ENCODE peak calls at places on chromosome X, in four cellular contexts. F is WTC11, N is HepG2, M is K562. Q is an unnamed sample.

GRCh38 chrX:152635941-152636340 is 1.8 kb upstream of the GABRQ start:
- DNase-seq in F (peak), M (peak), N (peak), Q (peak)

GRCh38 chrX:119790977-119791436 is 423 bp downstream of the RPL39 start:
- DNase-seq in M (peak), N (peak), F (no peak), Q (peak)

GRCh38 chrX:8341814-8342590 is 122.6 kb upstream of the VCX3B start:
- DNase-seq in M (no peak), F (no peak), N (no peak), Q (no peak)

GRCh38 chrX:123310112-123310511 is 126.0 kb downstream of the GRIA3 start:
- DNase-seq in F (no peak), M (no peak), N (no peak), Q (no peak)

GRCh38 chrX:41895826-41896225 is 27.5 kb downstream of the CASK start:
- DNase-seq in N (no peak), M (no peak), F (no peak), Q (no peak)

GRCh38 chrX:7154040-7154597 is 6.2 kb upstream of the PUDP start:
- DNase-seq in N (no peak), F (no peak), M (no peak), Q (no peak)

GRCh38 chrX:25022499-25023325 is 6.9 kb upstream of the ARX start:
- DNase-seq in N (no peak), M (no peak), F (no peak), Q (no peak)

GRCh38 chrX:149825424-149825823 is 43.7 kb downstream of the MAGEA9 start:
- DNase-seq in F (peak), N (peak), M (peak), Q (peak)

GRCh38 chrX:103477496-103477895 is 41.8 kb downstream of the RAB40A start:
- DNase-seq in N (no peak), F (no peak), M (no peak), Q (no peak)

GRCh38 chrX:9476810-9477575 is 12.1 kb downstream of the TBL1X start:
- DNase-seq in M (no peak), N (peak), F (no peak), Q (no peak)

GRCh38 chrX:118807151-118808017 is 16.2 kb upstream of the ZCCHC12 start:
- DNase-seq in M (peak), N (peak), F (peak), Q (peak)

GRCh38 chrX:40176979-40177430 is 79.2 kb upstream of the BCOR start:
- DNase-seq in M (no peak), N (peak), F (no peak), Q (peak)

GRCh38 chrX:9825129-9825865 is 39.1 kb downstream of the SHROOM2 start:
- DNase-seq in M (no peak), N (no peak), F (no peak), Q (no peak)

GRCh38 chrX:97200454-97200853 is 316.7 kb downstream of the RPA4 start:
- DNase-seq in F (peak), M (peak), N (no peak), Q (no peak)

GRCh38 chrX:102746134-102746584 is 25.6 kb downstream of the GPRASP3 start:
- DNase-seq in N (no peak), F (peak), M (no peak), Q (peak)

GRCh38 chrX:80388206-80388605 is 32.0 kb upstream of the TENT5D start:
- DNase-seq in F (no peak), M (no peak), N (no peak), Q (no peak)

GRCh38 chrX:152893631-152894610 is 3.9 kb upstream of the ZNF185 start:
- DNase-seq in N (no peak), M (no peak), F (no peak), Q (no peak)

GRCh38 chrX:134999469-134999868 is 8.7 kb downstream of the SMIM10 start:
- DNase-seq in N (peak), F (no peak), M (peak), Q (peak)

GRCh38 chrX:153746359-153746758 is 17.7 kb upstream of the PLXNB3 start:
- DNase-seq in M (no peak), F (no peak), N (no peak), Q (no peak)

GRCh38 chrX:146186540-146186939 is 368.9 kb downstream of the SLITRK2 start:
- DNase-seq in F (no peak), M (no peak), N (no peak), Q (no peak)

GRCh38 chrX:10119399-10119990 is 37.3 kb upstream of the CLCN4 start:
- DNase-seq in M (peak), F (peak), N (peak), Q (peak)

GRCh38 chrX:13750204-13750603 is 15.7 kb downstream of the OFD1 start:
- DNase-seq in N (peak), F (no peak), M (peak), Q (peak)

GRCh38 chrX:65575024-65575423 is 40.4 kb upstream of the LAS1L start:
- DNase-seq in F (no peak), M (no peak), N (no peak), Q (no peak)

GRCh38 chrX:103276581-103277002 is at the start of gene TCEAL5:
- DNase-seq in F (no peak), M (no peak), N (no peak), Q (peak)

GRCh38 chrX:21373637-21374162 is 518 bp upstream of the CNKSR2 start:
- DNase-seq in N (no peak), F (no peak), M (no peak), Q (no peak)

GRCh38 chrX:132883358-132883908 is 75.0 kb downstream of the HS6ST2 start:
- DNase-seq in F (no peak), M (peak), N (no peak), Q (no peak)

GRCh38 chrX:77427586-77427985 is 19.6 kb upstream of the FGF16 start:
- DNase-seq in M (no peak), F (no peak), N (no peak), Q (no peak)

GRCh38 chrX:74490249-74490648 is 69.0 kb downstream of the SLC16A2 start:
- DNase-seq in N (no peak), M (no peak), F (no peak), Q (no peak)

GRCh38 chrX:113399501-113400192 is 559.0 kb upstream of the AMOT start:
- DNase-seq in N (peak), F (no peak), M (no peak), Q (no peak)

GRCh38 chrX:70012756-70013155 is 37.0 kb downstream of the AWAT2 start:
- DNase-seq in N (no peak), M (no peak), F (no peak), Q (no peak)

GRCh38 chrX:110741213-110741796 is 54.3 kb downstream of the CHRDL1 start:
- DNase-seq in N (no peak), M (no peak), F (no peak), Q (no peak)

GRCh38 chrX:48794993-48795501 is 6.8 kb upstream of the HDAC6 start:
- DNase-seq in F (no peak), N (no peak), M (peak), Q (no peak)

GRCh38 chrX:123797543-123798447 is 62.1 kb upstream of the XIAP start:
- DNase-seq in M (no peak), F (no peak), N (peak), Q (no peak)

GRCh38 chrX:70088791-70089190 is 26.5 kb downstream of the OTUD6A start:
- DNase-seq in N (no peak), M (no peak), F (no peak), Q (no peak)

GRCh38 chrX:115036029-115036428 is 18.6 kb upstream of the IL13RA2 start:
- DNase-seq in M (no peak), N (no peak), F (no peak), Q (no peak)

GRCh38 chrX:65667503-65668355 is at the start of gene MSN:
- DNase-seq in M (peak), N (no peak), F (peak), Q (peak)

GRCh38 chrX:42680651-42681050 is 97.3 kb downstream of the PPP1R2C start:
- DNase-seq in M (no peak), F (no peak), N (no peak), Q (no peak)

GRCh38 chrX:10423716-10424115 is 196.7 kb downstream of the MID1 start:
- DNase-seq in F (no peak), M (no peak), N (no peak), Q (no peak)

GRCh38 chrX:105190252-105190853 is 30.1 kb downstream of the TEX13A start:
- DNase-seq in N (no peak), M (peak), F (peak), Q (peak)

DNA sequence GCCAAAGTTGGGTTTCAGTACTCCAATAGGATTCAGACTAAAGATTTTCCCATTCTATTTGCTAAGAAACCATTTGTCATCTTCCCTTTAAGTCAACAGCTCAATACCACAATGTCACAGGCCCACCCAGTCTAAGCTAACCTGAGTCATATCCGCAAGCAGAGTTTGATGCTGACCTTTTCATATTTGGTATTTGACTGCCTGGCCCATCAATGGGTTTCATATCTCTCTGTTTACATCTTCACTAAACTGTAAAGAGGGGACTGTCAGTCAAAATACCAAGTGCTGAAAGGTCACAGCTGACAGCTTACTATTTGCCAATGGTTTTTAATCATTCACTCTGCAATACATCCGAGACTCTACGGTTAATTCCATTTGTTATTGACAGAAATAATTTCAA is 707.5 kb upstream of the ACTRT1 start:
- DNase-seq in N (peak), M (no peak), F (no peak), Q (no peak)
- TF ChIP-seq FOXJ3 in N (no peak), M (no peak), F (no peak), Q (no peak)

DNA sequence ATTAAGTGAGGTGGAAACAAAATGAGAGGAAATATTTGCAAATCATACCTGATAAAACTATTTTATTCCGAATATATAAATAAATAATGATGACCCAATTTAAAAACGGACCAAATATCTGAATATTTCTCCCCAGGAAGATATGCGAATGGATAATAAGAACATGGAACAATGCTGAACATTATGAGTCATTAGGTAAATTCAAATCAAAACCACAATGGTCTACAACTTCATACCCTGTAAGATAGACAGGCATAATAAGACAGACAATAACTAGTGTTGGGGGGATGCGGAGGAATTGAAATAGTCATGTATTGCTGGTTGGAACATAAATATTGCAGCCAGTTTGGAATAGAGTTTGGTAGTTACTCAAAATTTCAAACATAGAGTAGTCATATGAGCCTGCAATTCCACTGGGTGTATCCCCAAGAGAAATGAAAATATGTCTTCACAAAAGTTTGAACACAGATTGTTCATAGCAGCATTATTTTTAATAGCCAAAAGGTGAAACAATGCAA is 47.6 kb upstream of the DRP2 start:
- DNase-seq in N (no peak), M (no peak), F (no peak), Q (no peak)
- TF ChIP-seq FOXJ3 in N (no peak), M (no peak), F (no peak), Q (no peak)

GRCh38 chrX:37745354-37745753 is 34.5 kb upstream of the CYBB start:
- DNase-seq in F (peak), M (peak), N (peak), Q (peak)
- TF ChIP-seq FOXJ3 in F (no peak), M (no peak), N (no peak), Q (no peak)

DNA sequence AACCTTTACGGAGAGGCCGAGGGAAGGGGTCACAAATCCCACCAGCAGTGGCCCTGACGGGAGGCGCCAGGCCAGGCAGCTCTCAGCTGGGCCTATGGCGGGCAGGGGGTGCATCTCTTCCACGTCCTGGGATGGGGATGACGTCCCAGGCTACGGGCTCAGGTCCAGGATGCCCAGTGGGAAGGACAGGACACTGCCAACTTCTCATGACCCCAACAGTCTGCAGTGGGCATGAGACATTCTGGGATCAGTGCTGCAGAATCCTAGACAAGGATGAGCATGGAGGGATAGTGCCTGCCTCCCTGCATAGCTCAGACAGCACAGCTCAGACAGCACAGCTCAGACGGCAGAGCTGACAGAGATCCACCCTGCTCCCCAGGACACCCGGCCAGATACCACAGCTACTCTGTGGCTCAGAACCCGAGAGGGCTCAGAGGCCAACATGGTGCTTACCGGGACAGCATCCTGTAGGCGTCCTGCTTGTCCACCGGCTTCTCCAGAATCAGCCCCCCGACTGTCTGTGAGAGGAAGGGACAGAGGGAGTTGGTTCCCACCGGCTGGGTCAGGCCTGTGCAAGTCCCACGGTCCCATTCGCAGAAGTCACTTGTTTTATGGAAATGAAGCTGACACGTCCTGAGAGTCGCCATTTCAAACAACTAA is 17.3 kb downstream of the ASMTL start:
- DNase-seq in M (no peak), F (peak), N (no peak), Q (no peak)
- TF ChIP-seq FOXJ3 in M (no peak), F (no peak), N (no peak), Q (no peak)

GRCh38 chrX:108735680-108736508 is 469 bp downstream of the IRS4 start:
- DNase-seq in M (no peak), F (peak), N (no peak), Q (peak)

GRCh38 chrX:108734426-108734825 is 1.9 kb downstream of the IRS4 start:
- DNase-seq in N (no peak), M (no peak), F (no peak), Q (peak)

GRCh38 chrX:108732630-108733321 is 3.6 kb downstream of the IRS4 start:
- DNase-seq in F (peak), N (no peak), M (no peak), Q (peak)

GRCh38 chrX:108736509-108737479 is at the start of gene IRS4:
- DNase-seq in N (peak), F (peak), M (no peak), Q (peak)

GRCh38 chrX:108735087-108735679 is 1.2 kb downstream of the IRS4 start:
- DNase-seq in M (no peak), N (no peak), F (peak), Q (peak)
- TF ChIP-seq FOXJ3 in M (no peak), N (no peak), F (no peak), Q (no peak)

GRCh38 chrX:100411802-100412333 is 1.8 kb upstream of the PCDH19 start:
- DNase-seq in M (no peak), N (no peak), F (no peak), Q (no peak)

GRCh38 chrX:100410901-100411801 is 1.1 kb upstream of the PCDH19 start:
- DNase-seq in F (peak), N (no peak), M (no peak), Q (peak)

GRCh38 chrX:100410083-100410590 is at the start of gene PCDH19:
- DNase-seq in N (no peak), F (peak), M (no peak), Q (peak)

GRCh38 chrX:100409316-100410082 is 574 bp downstream of the PCDH19 start:
- DNase-seq in N (no peak), M (no peak), F (peak), Q (peak)

GRCh38 chrX:100413231-100413630 is 3.2 kb upstream of the PCDH19 start:
- DNase-seq in N (peak), F (no peak), M (peak), Q (peak)
- TF ChIP-seq FOXJ3 in N (no peak), F (no peak), M (no peak), Q (no peak)

DNA sequence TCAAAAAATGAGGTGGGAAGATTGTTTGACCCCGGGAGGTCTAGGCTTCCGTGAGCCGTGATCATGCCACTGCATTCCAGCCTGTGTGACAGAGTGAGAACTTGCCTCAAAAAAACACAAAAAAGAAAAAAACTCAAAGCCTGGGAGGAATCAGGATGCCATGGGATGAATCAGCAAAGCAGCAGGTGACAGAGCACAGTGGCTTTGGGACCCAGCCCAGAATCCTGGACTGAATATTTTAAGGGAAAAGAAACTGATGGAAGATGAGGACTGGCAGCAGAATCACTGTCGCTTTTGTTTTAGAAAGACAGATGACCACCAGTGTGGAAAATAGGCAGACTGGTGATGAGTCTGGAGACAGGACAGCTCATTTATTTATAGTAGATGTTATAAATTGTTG is 16.6 kb downstream of the S100G start:
- DNase-seq in N (no peak), F (no peak), M (no peak), Q (no peak)
- TF ChIP-seq FOXJ3 in N (no peak), F (no peak), M (no peak), Q (no peak)

DNA sequence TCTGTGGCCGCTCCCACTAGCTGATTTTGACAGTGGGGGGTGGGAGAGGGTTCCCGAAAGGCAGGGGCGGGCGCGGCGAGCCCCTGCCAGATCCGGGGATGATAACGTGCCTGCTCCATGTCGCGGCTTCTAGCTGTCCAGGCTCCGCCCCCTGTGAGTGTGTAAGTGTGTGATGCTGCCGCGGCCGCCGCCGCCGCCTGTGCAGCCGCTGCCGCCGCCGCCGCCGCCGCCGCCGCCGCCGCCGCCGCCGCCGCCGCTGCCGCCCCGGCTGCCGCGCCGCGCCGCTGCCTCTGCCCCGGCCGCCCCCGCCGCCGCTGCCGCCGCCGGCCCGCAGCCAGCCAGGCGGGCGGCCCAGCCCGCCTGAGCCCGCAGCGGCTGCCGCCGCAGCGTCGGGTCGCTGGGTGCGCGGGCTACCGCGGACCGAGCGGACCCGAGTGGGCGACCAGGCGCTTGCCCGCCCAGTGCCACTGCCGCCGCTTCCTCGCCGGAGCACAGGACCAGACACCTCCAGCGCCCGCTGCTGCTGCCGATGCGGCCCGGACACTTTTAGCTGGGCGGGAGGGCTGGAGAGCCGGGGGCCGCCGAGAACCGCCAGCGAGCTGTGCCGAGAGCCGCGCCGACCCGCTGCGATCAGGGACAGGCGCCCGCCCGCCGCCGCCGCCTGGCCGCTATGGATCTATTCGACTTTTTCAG is at the start of gene AFF2:
- DNase-seq in M (no peak), F (peak), N (no peak), Q (peak)
- TF ChIP-seq FOXJ3 in M (no peak), F (no peak), N (no peak), Q (no peak)